ENCODE peak calls at places on chromosomes 5 and 9, in eight cellular contexts. One of them, this sample, is unnamed.

GRCh38 chr5:93929146-93929545 is 187.7 kb upstream of the POU5F2 start:
- DNase-seq in OCI-LY7: no peak
- DNase-seq in MM.1S: no peak
- DNase-seq in HEK293T: no peak
- DNase-seq in NCI-H460: no peak
- DNase-seq in osteocyte: no peak
- DNase-seq in activated T-cell treated with anti-CD3 and anti-CD28 coated beads for 1 hour: no peak
- DNase-seq in COR-L47: no peak
- DNase-seq in this sample: no peak

GRCh38 chr9:131854906-131855504 is 115.1 kb upstream of the RAPGEF1 start:
- DNase-seq in HEK293T: no peak
- DNase-seq in activated T-cell treated with anti-CD3 and anti-CD28 coated beads for 1 hour: no peak
- DNase-seq in osteocyte: no peak
- DNase-seq in NCI-H460: no peak
- DNase-seq in COR-L47: no peak
- DNase-seq in MM.1S: no peak
- DNase-seq in OCI-LY7: no peak
- DNase-seq in this sample: no peak

GRCh38 chr9:32161209-32161608 is 223.2 kb upstream of the ACO1 start:
- DNase-seq in osteocyte: no peak
- DNase-seq in HEK293T: no peak
- DNase-seq in NCI-H460: no peak
- DNase-seq in COR-L47: no peak
- DNase-seq in activated T-cell treated with anti-CD3 and anti-CD28 coated beads for 1 hour: no peak
- DNase-seq in MM.1S: no peak
- DNase-seq in OCI-LY7: no peak
- DNase-seq in this sample: peak

GRCh38 chr9:107043886-107044285 is 180.9 kb downstream of the ZNF462 start:
- DNase-seq in COR-L47: peak
- DNase-seq in activated T-cell treated with anti-CD3 and anti-CD28 coated beads for 1 hour: no peak
- DNase-seq in OCI-LY7: no peak
- DNase-seq in osteocyte: no peak
- DNase-seq in NCI-H460: no peak
- DNase-seq in MM.1S: no peak
- DNase-seq in HEK293T: no peak
- DNase-seq in this sample: no peak

GRCh38 chr5:159317849-159318248 is 12.4 kb downstream of the IL12B start:
- DNase-seq in HEK293T: no peak
- DNase-seq in NCI-H460: no peak
- DNase-seq in OCI-LY7: no peak
- DNase-seq in COR-L47: no peak
- DNase-seq in osteocyte: no peak
- DNase-seq in MM.1S: no peak
- DNase-seq in activated T-cell treated with anti-CD3 and anti-CD28 coated beads for 1 hour: no peak
- DNase-seq in this sample: no peak

GRCh38 chr9:136960212-136960937 is 8.3 kb downstream of the LCN12 start:
- DNase-seq in activated T-cell treated with anti-CD3 and anti-CD28 coated beads for 1 hour: no peak
- DNase-seq in OCI-LY7: no peak
- DNase-seq in NCI-H460: no peak
- DNase-seq in MM.1S: no peak
- DNase-seq in HEK293T: no peak
- DNase-seq in COR-L47: no peak
- DNase-seq in osteocyte: no peak
- DNase-seq in this sample: no peak

GRCh38 chr9:87816041-87816440 is 66.6 kb upstream of the SPATA31E1 start:
- DNase-seq in MM.1S: no peak
- DNase-seq in OCI-LY7: no peak
- DNase-seq in osteocyte: no peak
- DNase-seq in HEK293T: no peak
- DNase-seq in activated T-cell treated with anti-CD3 and anti-CD28 coated beads for 1 hour: no peak
- DNase-seq in NCI-H460: no peak
- DNase-seq in COR-L47: no peak
- DNase-seq in this sample: no peak

GRCh38 chr9:74117731-74118130 is 379.4 kb upstream of the RORB start:
- DNase-seq in activated T-cell treated with anti-CD3 and anti-CD28 coated beads for 1 hour: no peak
- DNase-seq in OCI-LY7: no peak
- DNase-seq in HEK293T: no peak
- DNase-seq in COR-L47: no peak
- DNase-seq in MM.1S: no peak
- DNase-seq in osteocyte: no peak
- DNase-seq in NCI-H460: no peak
- DNase-seq in this sample: no peak

GRCh38 chr9:21688108-21689102 is 114.0 kb upstream of the MTAP start:
- DNase-seq in COR-L47: no peak
- DNase-seq in NCI-H460: peak
- DNase-seq in OCI-LY7: no peak
- DNase-seq in activated T-cell treated with anti-CD3 and anti-CD28 coated beads for 1 hour: no peak
- DNase-seq in HEK293T: no peak
- DNase-seq in MM.1S: no peak
- DNase-seq in osteocyte: no peak
- DNase-seq in this sample: no peak

GRCh38 chr9:33162721-33163311 is 4.3 kb downstream of the B4GALT1 start:
- DNase-seq in HEK293T: no peak
- DNase-seq in MM.1S: no peak
- DNase-seq in osteocyte: no peak
- DNase-seq in COR-L47: no peak
- DNase-seq in OCI-LY7: no peak
- DNase-seq in NCI-H460: no peak
- DNase-seq in activated T-cell treated with anti-CD3 and anti-CD28 coated beads for 1 hour: no peak
- DNase-seq in this sample: no peak

GRCh38 chr9:121271368-121272351 is 3.7 kb downstream of the GSN start:
- DNase-seq in activated T-cell treated with anti-CD3 and anti-CD28 coated beads for 1 hour: no peak
- DNase-seq in osteocyte: no peak
- DNase-seq in NCI-H460: no peak
- DNase-seq in COR-L47: no peak
- DNase-seq in MM.1S: no peak
- DNase-seq in HEK293T: no peak
- DNase-seq in OCI-LY7: no peak
- DNase-seq in this sample: no peak

GRCh38 chr5:144017631-144018030 is 152.8 kb downstream of the YIPF5 start:
- DNase-seq in MM.1S: no peak
- DNase-seq in COR-L47: no peak
- DNase-seq in activated T-cell treated with anti-CD3 and anti-CD28 coated beads for 1 hour: no peak
- DNase-seq in HEK293T: no peak
- DNase-seq in NCI-H460: no peak
- DNase-seq in osteocyte: no peak
- DNase-seq in OCI-LY7: no peak
- DNase-seq in this sample: no peak

GRCh38 chr9:18718393-18718792 is 244.4 kb downstream of the ADAMTSL1 start:
- DNase-seq in MM.1S: no peak
- DNase-seq in osteocyte: no peak
- DNase-seq in COR-L47: no peak
- DNase-seq in HEK293T: no peak
- DNase-seq in activated T-cell treated with anti-CD3 and anti-CD28 coated beads for 1 hour: no peak
- DNase-seq in NCI-H460: no peak
- DNase-seq in OCI-LY7: no peak
- DNase-seq in this sample: no peak

GRCh38 chr9:127991017-127991756 is 10.4 kb upstream of the EEIG1 start:
- DNase-seq in OCI-LY7: no peak
- DNase-seq in COR-L47: peak
- DNase-seq in HEK293T: no peak
- DNase-seq in activated T-cell treated with anti-CD3 and anti-CD28 coated beads for 1 hour: no peak
- DNase-seq in NCI-H460: no peak
- DNase-seq in MM.1S: no peak
- DNase-seq in osteocyte: no peak
- DNase-seq in this sample: no peak

GRCh38 chr5:127844631-127845030 is 141.4 kb downstream of the CCDC192 start:
- DNase-seq in OCI-LY7: no peak
- DNase-seq in activated T-cell treated with anti-CD3 and anti-CD28 coated beads for 1 hour: no peak
- DNase-seq in HEK293T: no peak
- DNase-seq in COR-L47: peak
- DNase-seq in osteocyte: no peak
- DNase-seq in NCI-H460: no peak
- DNase-seq in MM.1S: no peak
- DNase-seq in this sample: no peak

GRCh38 chr5:82641362-82641988 is 363.3 kb upstream of the RPS23 start:
- DNase-seq in HEK293T: peak
- DNase-seq in activated T-cell treated with anti-CD3 and anti-CD28 coated beads for 1 hour: no peak
- DNase-seq in osteocyte: no peak
- DNase-seq in NCI-H460: peak
- DNase-seq in MM.1S: peak
- DNase-seq in COR-L47: peak
- DNase-seq in OCI-LY7: peak
- DNase-seq in this sample: peak

GRCh38 chr9:6763244-6763643 is 5.5 kb downstream of the KDM4C start:
- DNase-seq in COR-L47: no peak
- DNase-seq in NCI-H460: no peak
- DNase-seq in HEK293T: no peak
- DNase-seq in osteocyte: no peak
- DNase-seq in MM.1S: no peak
- DNase-seq in activated T-cell treated with anti-CD3 and anti-CD28 coated beads for 1 hour: no peak
- DNase-seq in OCI-LY7: no peak
- DNase-seq in this sample: no peak

GRCh38 chr9:91771027-91771426 is 179.0 kb downstream of the ROR2 start:
- DNase-seq in OCI-LY7: peak
- DNase-seq in COR-L47: no peak
- DNase-seq in activated T-cell treated with anti-CD3 and anti-CD28 coated beads for 1 hour: no peak
- DNase-seq in osteocyte: no peak
- DNase-seq in NCI-H460: no peak
- DNase-seq in MM.1S: no peak
- DNase-seq in HEK293T: no peak
- DNase-seq in this sample: no peak

GRCh38 chr9:655875-656274 is 185.6 kb upstream of the DMRT1 start:
- DNase-seq in HEK293T: no peak
- DNase-seq in activated T-cell treated with anti-CD3 and anti-CD28 coated beads for 1 hour: no peak
- DNase-seq in osteocyte: no peak
- DNase-seq in NCI-H460: no peak
- DNase-seq in OCI-LY7: no peak
- DNase-seq in MM.1S: no peak
- DNase-seq in COR-L47: no peak
- DNase-seq in this sample: no peak

GRCh38 chr5:140358738-140359310 is 1.2 kb upstream of the SLC4A9 start:
- DNase-seq in NCI-H460: peak
- DNase-seq in COR-L47: peak
- DNase-seq in MM.1S: no peak
- DNase-seq in HEK293T: peak
- DNase-seq in osteocyte: no peak
- DNase-seq in activated T-cell treated with anti-CD3 and anti-CD28 coated beads for 1 hour: no peak
- DNase-seq in OCI-LY7: no peak
- DNase-seq in this sample: no peak

GRCh38 chr5:59040007-59040803 is 457.3 kb downstream of the RAB3C start:
- DNase-seq in HEK293T: no peak
- DNase-seq in osteocyte: no peak
- DNase-seq in OCI-LY7: no peak
- DNase-seq in NCI-H460: peak
- DNase-seq in MM.1S: no peak
- DNase-seq in COR-L47: no peak
- DNase-seq in activated T-cell treated with anti-CD3 and anti-CD28 coated beads for 1 hour: no peak
- DNase-seq in this sample: no peak

GRCh38 chr9:71001780-71002386 is 119.5 kb downstream of the TRPM3 start:
- DNase-seq in osteocyte: no peak
- DNase-seq in HEK293T: peak
- DNase-seq in MM.1S: peak
- DNase-seq in NCI-H460: peak
- DNase-seq in activated T-cell treated with anti-CD3 and anti-CD28 coated beads for 1 hour: no peak
- DNase-seq in COR-L47: peak
- DNase-seq in OCI-LY7: peak
- DNase-seq in this sample: peak

GRCh38 chr9:133351908-133352634 is 4.1 kb downstream of the RPL7A start:
- DNase-seq in MM.1S: peak
- DNase-seq in NCI-H460: peak
- DNase-seq in HEK293T: peak
- DNase-seq in activated T-cell treated with anti-CD3 and anti-CD28 coated beads for 1 hour: no peak
- DNase-seq in OCI-LY7: peak
- DNase-seq in COR-L47: peak
- DNase-seq in osteocyte: no peak
- DNase-seq in this sample: peak

GRCh38 chr9:6412572-6413364 is at the start of gene UHRF2:
- DNase-seq in COR-L47: peak
- DNase-seq in HEK293T: peak
- DNase-seq in OCI-LY7: peak
- DNase-seq in NCI-H460: peak
- DNase-seq in activated T-cell treated with anti-CD3 and anti-CD28 coated beads for 1 hour: peak
- DNase-seq in osteocyte: peak
- DNase-seq in MM.1S: peak
- DNase-seq in this sample: peak

GRCh38 chr5:43042176-43042625 is 2.1 kb upstream of the ANXA2R start:
- DNase-seq in MM.1S: peak
- DNase-seq in NCI-H460: peak
- DNase-seq in HEK293T: no peak
- DNase-seq in OCI-LY7: peak
- DNase-seq in COR-L47: peak
- DNase-seq in osteocyte: no peak
- DNase-seq in activated T-cell treated with anti-CD3 and anti-CD28 coated beads for 1 hour: peak
- DNase-seq in this sample: peak

This sample was measured in GM12865.